ENCODE peak calls at places on chromosomes 2 and 18, in five cellular contexts. M is ovary, T is left lung, K is epithelial cell of proximal tubule, N is neural progenitor cell. C is an unnamed sample.

GRCh38 chr2:200673191-200673590 is 87.4 kb downstream of the AOX1 start:
- DNase-seq in M (no peak), T (no peak), K (no peak), N (no peak), C (no peak)

GRCh38 chr2:121171625-121172119 is 113.3 kb downstream of the TFCP2L1 start:
- DNase-seq in M (no peak), T (no peak), K (no peak), N (no peak), C (no peak)

GRCh38 chr18:51151568-51152511 is 45.6 kb downstream of the MEX3C start:
- DNase-seq in M (no peak), T (peak), K (no peak), N (no peak), C (no peak)

GRCh38 chr18:49025767-49026500 is 75.2 kb upstream of the SMAD7 start:
- DNase-seq in M (no peak), T (no peak), K (no peak), N (no peak), C (peak)

GRCh38 chr18:29305516-29305915 is 1128.6 kb upstream of the CDH2 start:
- DNase-seq in M (no peak), T (no peak), K (no peak), N (no peak), C (no peak)

GRCh38 chr2:26469092-26469710 is 8.7 kb downstream of the OTOF start:
- DNase-seq in M (no peak), T (peak), K (no peak), N (peak), C (no peak)

GRCh38 chr2:765369-765768 is 88.2 kb upstream of the TMEM18 start:
- DNase-seq in M (no peak), T (no peak), K (no peak), N (no peak), C (no peak)

GRCh38 chr2:30147715-30148611 is 1.2 kb downstream of the YPEL5 start:
- DNase-seq in M (peak), T (peak), K (no peak), N (peak), C (peak)

GRCh38 chr2:65754219-65754618 is 321.8 kb upstream of the SPRED2 start:
- DNase-seq in M (no peak), T (no peak), K (peak), N (no peak), C (no peak)

GRCh38 chr2:236627193-236627592 is 57.6 kb downstream of the ACKR3 start:
- DNase-seq in M (no peak), T (no peak), K (no peak), N (no peak), C (peak)

GRCh38 chr18:36451454-36452251 is 154.1 kb downstream of the FHOD3 start:
- DNase-seq in M (no peak), T (no peak), K (no peak), N (no peak), C (no peak)

GRCh38 chr18:5296706-5297320 is 1.3 kb upstream of the ZBTB14 start:
- DNase-seq in M (peak), T (peak), K (peak), N (peak), C (peak)

GRCh38 chr18:70636991-70637390 is 348.1 kb downstream of the SOCS6 start:
- DNase-seq in M (no peak), T (no peak), K (no peak), N (no peak), C (no peak)

GRCh38 chr2:9782197-9782719 is 61.0 kb upstream of the TAF1B start:
- DNase-seq in M (no peak), T (no peak), K (no peak), N (no peak), C (no peak)

GRCh38 chr2:68853035-68853434 is 18.2 kb downstream of the BMP10 start:
- DNase-seq in M (no peak), T (no peak), K (no peak), N (no peak), C (no peak)

GRCh38 chr2:157468931-157469708 is 25.2 kb upstream of the CYTIP start:
- DNase-seq in M (no peak), T (no peak), K (no peak), N (no peak), C (peak)

GRCh38 chr2:102155703-102156515 is 13.4 kb downstream of the IL1R1 start:
- DNase-seq in M (no peak), T (no peak), K (peak), N (no peak), C (peak)

GRCh38 chr2:37414470-37414949 is 70.1 kb downstream of the QPCT start:
- DNase-seq in M (no peak), T (no peak), K (peak), N (peak), C (no peak)

GRCh38 chr2:73177645-73178255 is 24.6 kb upstream of the NOTO start:
- DNase-seq in M (no peak), T (no peak), K (no peak), N (peak), C (no peak)
- TF ChIP-seq CTCF in M (no peak), T (no peak), K (no peak), N (no peak), C (peak)

GRCh38 chr2:240245706-240246105 is 105.2 kb upstream of the OTOS start:
- DNase-seq in M (peak), T (peak), K (no peak), N (no peak), C (peak)
- TF ChIP-seq CTCF in M (no peak), T (no peak), K (no peak), N (no peak), C (no peak)

GRCh38 chr2:39515273-39515896 is 78.3 kb upstream of the MAP4K3 start:
- DNase-seq in M (no peak), T (no peak), K (no peak), N (no peak), C (no peak)

GRCh38 chr2:39514825-39515224 is 77.7 kb upstream of the MAP4K3 start:
- DNase-seq in M (no peak), T (no peak), K (no peak), N (no peak), C (no peak)

GRCh38 chr2:39512941-39513340 is 75.9 kb upstream of the MAP4K3 start:
- DNase-seq in M (no peak), T (no peak), K (no peak), N (no peak), C (no peak)

GRCh38 chr2:39512434-39512935 is 75.4 kb upstream of the MAP4K3 start:
- DNase-seq in M (peak), T (no peak), K (no peak), N (no peak), C (no peak)

DNA sequence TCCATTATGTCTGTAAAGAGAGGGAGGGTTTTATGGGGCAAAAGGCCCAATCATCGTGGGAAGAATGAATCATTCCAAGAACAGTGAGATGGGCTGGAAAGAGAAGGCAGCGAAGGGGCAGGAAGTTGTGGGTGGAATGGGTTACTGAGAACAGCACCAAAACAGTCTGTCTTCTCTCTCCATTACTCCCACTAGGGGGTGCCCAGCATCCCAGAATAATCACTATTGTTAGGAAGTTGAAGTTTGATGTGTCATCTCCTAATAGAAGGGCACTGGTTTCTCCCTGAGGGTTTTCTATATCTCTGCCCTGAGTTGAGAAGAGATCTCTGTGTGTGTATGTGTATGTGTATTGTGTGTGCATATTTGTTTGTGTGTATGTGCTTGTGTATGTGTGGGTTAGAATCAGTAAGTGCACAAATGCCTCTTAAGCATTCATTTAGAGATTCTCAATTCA is 76.6 kb upstream of the MAP4K3 start:
- DNase-seq in M (peak), T (no peak), K (peak), N (peak), C (peak)
- TF ChIP-seq CTCF in M (no peak), T (peak), K (peak), N (peak), C (peak)

GRCh38 chr2:140698736-140699135 is 1432.1 kb downstream of the LRP1B start:
- DNase-seq in M (no peak), T (no peak), K (no peak), N (no peak), C (no peak)

GRCh38 chr2:140695163-140695562 is 1435.7 kb downstream of the LRP1B start:
- DNase-seq in M (no peak), T (no peak), K (peak), N (peak), C (no peak)

GRCh38 chr2:140696449-140696848 is 1434.4 kb downstream of the LRP1B start:
- DNase-seq in M (no peak), T (no peak), K (no peak), N (no peak), C (no peak)
- TF ChIP-seq CTCF in M (no peak), T (no peak), K (peak), N (no peak), C (no peak)

GRCh38 chr2:184577056-184577455 is 21.3 kb upstream of the ZNF804A start:
- DNase-seq in M (no peak), T (no peak), K (no peak), N (no peak), C (no peak)

GRCh38 chr2:184577741-184578140 is 20.6 kb upstream of the ZNF804A start:
- DNase-seq in M (no peak), T (no peak), K (no peak), N (no peak), C (no peak)

DNA sequence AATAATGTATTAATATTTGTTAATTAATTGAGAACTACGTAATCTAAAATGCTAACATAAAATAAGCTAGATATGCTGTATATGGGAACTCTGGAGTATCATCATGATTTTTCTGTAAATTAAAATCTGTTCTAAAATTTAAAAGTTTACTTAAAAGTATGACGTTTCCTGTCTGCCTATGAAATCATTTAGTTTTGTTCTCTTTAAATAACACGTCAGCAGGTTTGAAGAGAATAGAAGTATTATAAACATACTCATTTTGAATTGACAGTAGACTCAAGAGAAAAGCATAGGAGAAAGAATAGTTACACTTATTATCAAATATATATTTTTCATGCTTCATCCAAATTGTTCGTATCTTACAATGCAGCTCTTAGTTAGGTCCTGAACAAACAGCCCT is 19.1 kb upstream of the ZNF804A start:
- DNase-seq in M (no peak), T (no peak), K (no peak), N (no peak), C (no peak)
- TF ChIP-seq CTCF in M (no peak), T (no peak), K (no peak), N (no peak), C (no peak)

GRCh38 chr2:108575132-108575966 is 41.1 kb downstream of the LIMS1 start:
- DNase-seq in M (no peak), T (no peak), K (no peak), N (peak), C (no peak)

GRCh38 chr2:108577099-108577498 is 42.8 kb downstream of the LIMS1 start:
- DNase-seq in M (no peak), T (no peak), K (no peak), N (no peak), C (no peak)

GRCh38 chr2:108580079-108580478 is 45.8 kb downstream of the LIMS1 start:
- DNase-seq in M (no peak), T (no peak), K (no peak), N (no peak), C (no peak)

GRCh38 chr2:108583903-108584520 is 49.7 kb downstream of the LIMS1 start:
- DNase-seq in M (peak), T (no peak), K (no peak), N (peak), C (peak)

GRCh38 chr2:108579631-108580030 is 45.4 kb downstream of the LIMS1 start:
- DNase-seq in M (no peak), T (no peak), K (no peak), N (no peak), C (no peak)
- TF ChIP-seq CTCF in M (no peak), T (no peak), K (peak), N (no peak), C (no peak)

GRCh38 chr2:25339791-25340339 is 1.9 kb downstream of the DNMT3A start:
- DNase-seq in M (peak), T (peak), K (no peak), N (peak), C (no peak)
- TF ChIP-seq CTCF in M (no peak), T (no peak), K (no peak), N (peak), C (no peak)

DNA sequence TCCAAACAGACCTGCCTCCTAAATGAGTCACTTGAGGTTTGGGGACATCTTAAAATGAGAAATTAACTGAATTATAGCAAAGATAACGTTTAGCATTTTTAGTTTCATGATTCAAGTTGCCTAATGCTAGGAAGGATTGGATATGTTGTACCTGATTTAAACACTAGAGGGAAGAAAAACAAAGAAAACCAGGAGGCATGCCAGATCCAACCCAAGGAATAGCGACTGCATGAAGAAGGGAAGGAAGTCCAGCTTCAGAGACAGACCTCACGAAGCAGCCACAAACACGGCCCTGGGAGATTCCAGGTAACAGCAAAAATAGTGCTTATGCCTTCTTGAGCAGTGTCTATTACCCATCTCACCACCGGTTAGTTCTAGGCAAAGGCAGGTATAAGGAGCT is 499.9 kb upstream of the SPHKAP start:
- DNase-seq in M (no peak), T (no peak), K (peak), N (peak), C (no peak)
- TF ChIP-seq CTCF in M (peak), T (peak), K (peak), N (peak), C (no peak)

C was measured in CD14-positive monocyte.